ENCODE peak calls at places on chromosomes 2 and 18, in six cellular contexts. D is WTC11, E is RPMI8226, H is progenitor cell of endocrine pancreas, Z is foreskin fibroblast, M is GM03348. I is an unnamed sample.

GRCh38 chr2:234289789-234290188 is 207.1 kb downstream of the ARL4C start:
- DNase-seq in D (no peak), E (peak), H (no peak), Z (peak), M (peak), I (peak)

GRCh38 chr2:107259411-107260195 is 373.6 kb upstream of the ST6GAL2 start:
- DNase-seq in D (no peak), E (no peak), H (no peak), Z (no peak), M (no peak), I (no peak)

GRCh38 chr2:187461294-187462261 is 13.5 kb upstream of the CALCRL start:
- DNase-seq in D (peak), E (no peak), H (no peak), Z (no peak), M (no peak), I (no peak)

GRCh38 chr2:227473019-227473461 is 1.1 kb downstream of the AGFG1 start:
- DNase-seq in D (no peak), E (no peak), H (no peak), Z (no peak), M (no peak), I (no peak)

GRCh38 chr2:96146881-96147592 is 1.8 kb upstream of the DUSP2 start:
- DNase-seq in D (no peak), E (no peak), H (no peak), Z (no peak), M (no peak), I (no peak)

GRCh38 chr2:234003972-234004617 is 46.4 kb upstream of the SPP2 start:
- DNase-seq in D (no peak), E (no peak), H (no peak), Z (peak), M (peak), I (no peak)

GRCh38 chr2:129849559-129850160 is 129.8 kb upstream of the RAB6C start:
- DNase-seq in D (no peak), E (peak), H (no peak), Z (peak), M (peak), I (peak)

GRCh38 chr2:71932027-71932779 is 215.5 kb downstream of the CYP26B1 start:
- DNase-seq in D (no peak), E (no peak), H (no peak), Z (no peak), M (peak), I (no peak)

GRCh38 chr2:236705295-236706114 is 135.9 kb downstream of the ACKR3 start:
- DNase-seq in D (no peak), E (no peak), H (no peak), Z (no peak), M (peak), I (no peak)

GRCh38 chr2:166197446-166197845 is 69.6 kb upstream of the SCN1A start:
- DNase-seq in D (no peak), E (no peak), H (no peak), Z (no peak), M (no peak), I (no peak)

GRCh38 chr2:207015901-207016300 is 76.6 kb downstream of the CPO start:
- DNase-seq in D (no peak), E (no peak), H (no peak), Z (no peak), M (peak), I (no peak)

GRCh38 chr2:763766-764525 is 86.7 kb upstream of the TMEM18 start:
- DNase-seq in D (no peak), E (no peak), H (no peak), Z (peak), M (no peak), I (no peak)

GRCh38 chr2:110691612-110692258 is 13.9 kb upstream of the BUB1 start:
- DNase-seq in D (no peak), E (no peak), H (no peak), Z (no peak), M (no peak), I (peak)

GRCh38 chr2:26396734-26397298 is 4.9 kb upstream of the DRC1 start:
- DNase-seq in D (no peak), E (no peak), H (no peak), Z (no peak), M (no peak), I (no peak)

GRCh38 chr18:79447703-79448367 is 52.1 kb downstream of the NFATC1 start:
- DNase-seq in D (no peak), E (no peak), H (no peak), Z (no peak), M (no peak), I (no peak)

GRCh38 chr18:70044626-70045025 is 97.0 kb upstream of the CD226 start:
- DNase-seq in D (no peak), E (no peak), H (no peak), Z (peak), M (peak), I (no peak)

GRCh38 chr2:241006412-241006811 is 8.0 kb downstream of the SNED1 start:
- DNase-seq in D (no peak), E (no peak), H (no peak), Z (no peak), M (no peak), I (no peak)

I was measured in MM.1S.